ENCODE peak calls at places on chromosomes 13 and 19, in eight cellular contexts. T is body of pancreas, Z is breast epithelium, A is H1, N is stomach, W is esophagus squamous epithelium, L is ovary, G is A549. O is an unnamed sample. For H3K4me1, the result is how much of the 10 kb centered on the place peaks cover.

GRCh38 chr13:30601836-30602235 is 15.9 kb upstream of the USPL1 start:
- DNase-seq in N (no peak), Z (no peak), L (no peak), T (no peak), G (no peak), W (no peak), A (no peak), O (no peak)

GRCh38 chr13:98284677-98285076 is 107.6 kb upstream of the RNF113B start:
- DNase-seq in G (no peak), Z (no peak), T (peak), L (no peak), A (no peak), W (no peak), N (no peak), O (no peak)

GRCh38 chr19:12092065-12092867 is 27.7 kb downstream of the ZNF844 start:
- DNase-seq in N (peak), Z (peak), T (peak), L (peak), W (peak), G (no peak), A (peak), O (peak)

GRCh38 chr19:16361254-16361653 is 36.6 kb downstream of the KLF2 start:
- DNase-seq in Z (no peak), T (no peak), N (no peak), A (no peak), W (no peak), L (no peak), G (no peak), O (no peak)

GRCh38 chr13:75226092-75226491 is 255.9 kb downstream of the TBC1D4 start:
- DNase-seq in N (no peak), W (no peak), Z (no peak), A (peak), T (no peak), G (no peak), L (no peak), O (no peak)

GRCh38 chr13:112184261-112184660 is 117.3 kb downstream of the SOX1 start:
- DNase-seq in N (no peak), T (no peak), Z (no peak), W (no peak), G (no peak), A (no peak), L (no peak), O (no peak)

GRCh38 chr13:39616087-39616694 is 13.2 kb upstream of the LHFPL6 start:
- DNase-seq in L (peak), G (peak), T (peak), Z (peak), W (no peak), A (no peak), N (no peak), O (no peak)

GRCh38 chr13:33258437-33259193 is 26.9 kb downstream of the STARD13 start:
- DNase-seq in L (no peak), Z (no peak), N (no peak), T (no peak), A (no peak), W (no peak), G (no peak), O (no peak)

GRCh38 chr19:48625891-48626327 is 6.6 kb downstream of the SPHK2 start:
- DNase-seq in T (no peak), W (no peak), G (no peak), N (no peak), A (no peak), Z (no peak), L (peak), O (peak)

GRCh38 chr19:44585371-44586141 is 27.8 kb upstream of the IGSF23 start:
- DNase-seq in A (no peak), Z (no peak), T (no peak), N (no peak), W (no peak), G (peak), L (no peak), O (no peak)

GRCh38 chr13:29457299-29457698 is 138.2 kb downstream of the SLC7A1 start:
- DNase-seq in N (no peak), Z (no peak), W (no peak), A (no peak), T (no peak), G (peak), L (no peak), O (no peak)

GRCh38 chr19:38209671-38210457 is 14.2 kb downstream of the DPF1 start:
- DNase-seq in N (peak), T (peak), W (no peak), A (no peak), Z (peak), L (peak), G (no peak), O (no peak)

GRCh38 chr19:47021536-47022139 is 2.0 kb downstream of the NPAS1 start:
- DNase-seq in G (peak), T (no peak), N (no peak), L (no peak), Z (no peak), A (no peak), W (no peak), O (peak)

GRCh38 chr19:14004619-14005380 is 1.3 kb downstream of the RFX1 start:
- DNase-seq in L (no peak), W (no peak), N (peak), A (no peak), Z (peak), G (no peak), T (peak), O (peak)

GRCh38 chr13:100630564-100630963 is 42.0 kb upstream of the GGACT start:
- DNase-seq in T (no peak), L (no peak), W (no peak), N (no peak), Z (no peak), G (no peak), A (no peak), O (no peak)

GRCh38 chr19:15290149-15290548 is 42.2 kb downstream of the BRD4 start:
- DNase-seq in Z (no peak), L (no peak), A (no peak), W (no peak), T (no peak), G (no peak), N (no peak), O (no peak)

GRCh38 chr19:15195987-15196682 is 4.7 kb downstream of the NOTCH3 start:
- DNase-seq in L (no peak), A (no peak), G (no peak), Z (peak), N (peak), T (peak), W (no peak), O (no peak)

GRCh38 chr19:50266896-50267295 is 62.3 kb downstream of the KCNC3 start:
- DNase-seq in W (no peak), G (no peak), Z (no peak), L (no peak), A (peak), T (peak), N (peak), O (no peak)

GRCh38 chr19:35585844-35586243 is at the start of gene PMIS2:
- DNase-seq in G (peak), W (no peak), Z (no peak), N (no peak), L (no peak), A (peak), T (peak), O (no peak)

GRCh38 chr19:48513289-48514122 is 1.9 kb upstream of the LMTK3 start:
- DNase-seq in L (peak), Z (no peak), A (no peak), W (no peak), N (peak), T (peak), G (peak), O (peak)

GRCh38 chr19:3358919-3359849 is 7.2 kb upstream of the NFIC start:
- DNase-seq in T (peak), G (no peak), N (peak), Z (no peak), W (no peak), A (no peak), L (peak), O (peak)

GRCh38 chr19:1935484-1936208 is 5.3 kb upstream of the CSNK1G2 start:
- DNase-seq in T (no peak), W (no peak), G (peak), A (no peak), Z (no peak), N (no peak), L (no peak), O (peak)

GRCh38 chr13:34179481-34179880 is 361.5 kb downstream of the RFC3 start:
- DNase-seq in G (no peak), T (no peak), N (no peak), Z (no peak), L (no peak), W (no peak), A (no peak), O (no peak)

GRCh38 chr13:25046985-25047660 is 48.8 kb upstream of the PABPC3 start:
- DNase-seq in N (no peak), G (no peak), A (no peak), W (no peak), Z (no peak), L (no peak), T (no peak), O (peak)

GRCh38 chr19:16185925-16186234 is 670 bp downstream of the FAM32A start:
- DNase-seq in W (no peak), T (no peak), Z (no peak), A (no peak), G (no peak), N (no peak), L (no peak), O (no peak)

GRCh38 chr13:50676602-50677001 is 166.9 kb downstream of the DLEU7 start:
- DNase-seq in N (no peak), Z (no peak), W (no peak), L (no peak), A (no peak), G (no peak), T (no peak), O (no peak)

GRCh38 chr13:94009696-94010095 is 469.8 kb downstream of the DCT start:
- DNase-seq in Z (no peak), G (no peak), A (no peak), T (no peak), N (no peak), W (no peak), L (no peak), O (no peak)
- H3K4me1 ChIP-seq in Z (under half), G (under half), A (under half), T (under half), N (under half), W (under half), L (under half), O (under half)

GRCh38 chr19:18415177-18415867 is 3.9 kb upstream of the SSBP4 start:
- DNase-seq in Z (peak), A (no peak), G (no peak), T (peak), W (no peak), L (peak), N (no peak), O (peak)

GRCh38 chr19:18412610-18413239 is 6.5 kb upstream of the SSBP4 start:
- DNase-seq in N (no peak), W (no peak), A (no peak), T (no peak), L (no peak), Z (no peak), G (no peak), O (no peak)

GRCh38 chr19:18416778-18417249 is 2.4 kb upstream of the SSBP4 start:
- DNase-seq in A (no peak), Z (peak), L (peak), N (peak), W (no peak), T (peak), G (peak), O (peak)

GRCh38 chr19:18417250-18418033 is 1.8 kb upstream of the SSBP4 start:
- DNase-seq in N (no peak), W (no peak), Z (no peak), G (peak), L (peak), T (peak), A (no peak), O (peak)

GRCh38 chr19:18414504-18415176 is 4.6 kb upstream of the SSBP4 start:
- DNase-seq in G (peak), T (no peak), N (no peak), W (no peak), Z (no peak), A (no peak), L (peak), O (peak)
- TF ChIP-seq POLR2A in G (no peak), T (no peak), N (no peak), W (no peak), Z (no peak), A (no peak), L (no peak), O (no peak)

DNA sequence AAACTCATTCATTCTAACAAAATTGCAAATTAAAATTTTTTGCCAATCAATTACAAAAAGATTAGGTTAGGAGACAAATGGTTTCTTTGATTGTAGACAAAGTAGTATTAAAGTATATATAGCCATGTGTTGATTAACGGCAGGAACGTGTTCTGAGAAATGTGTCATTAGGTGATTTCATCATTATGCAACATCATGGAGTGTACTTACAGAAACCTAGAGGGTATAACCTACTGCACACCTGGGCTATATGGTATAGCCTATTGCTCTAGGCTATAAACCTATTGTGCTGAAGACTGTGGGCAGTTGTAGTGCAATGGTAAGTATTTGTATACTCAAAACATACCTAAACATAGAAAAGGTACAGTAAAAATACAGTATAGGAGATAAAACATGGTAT is 906.8 kb upstream of the SPRY2 start:
- DNase-seq in N (no peak), Z (no peak), G (no peak), W (no peak), T (no peak), A (no peak), L (no peak), O (no peak)
- H3K4me1 ChIP-seq in N (under half), Z (under half), G (under half), W (under half), T (under half), A (under half), L (under half), O (under half)

DNA sequence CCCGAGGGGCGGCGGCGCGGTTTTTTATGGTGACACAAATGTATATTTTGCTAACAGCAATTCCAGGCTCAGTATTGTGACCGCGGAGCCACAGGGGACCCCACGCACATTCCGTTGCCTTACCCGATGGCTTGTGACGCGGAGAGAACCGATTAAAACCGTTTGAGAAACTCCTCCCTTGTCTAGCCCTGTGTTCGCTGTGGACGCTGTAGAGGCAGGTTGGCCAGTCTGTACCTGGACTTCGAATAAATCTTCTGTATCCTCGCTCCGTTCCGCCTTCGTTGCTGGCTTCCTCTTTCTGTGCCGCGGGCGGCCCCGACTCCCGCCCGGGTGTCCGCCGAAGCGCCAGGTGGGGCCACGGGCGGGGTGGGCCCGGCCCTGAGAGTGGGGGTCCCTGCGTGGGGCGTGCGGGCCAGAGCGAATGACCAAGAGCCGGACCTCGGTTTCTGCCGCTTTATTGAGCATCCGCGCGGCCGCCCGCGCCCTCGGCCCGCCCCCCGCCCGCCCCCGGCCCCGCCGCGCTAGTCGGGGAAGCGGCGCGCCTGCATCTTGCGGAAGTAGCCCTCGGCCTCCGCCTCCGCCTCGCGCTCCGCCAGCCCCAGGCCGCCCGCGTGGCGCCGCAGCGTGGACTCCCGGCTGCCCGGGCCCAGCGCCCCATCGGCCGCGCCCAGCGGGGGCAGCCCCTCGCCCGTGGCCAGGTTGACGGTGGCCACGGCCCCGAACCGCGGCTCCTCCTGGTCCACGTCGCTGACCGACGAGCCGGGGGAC is 9.5 kb downstream of the PLPPR3 start:
- DNase-seq in G (no peak), T (no peak), L (peak), W (no peak), A (no peak), N (no peak), Z (no peak), O (peak)
- TF ChIP-seq POLR2A in G (no peak), T (no peak), L (no peak), W (no peak), A (peak), N (no peak), Z (no peak), O (no peak)

DNA sequence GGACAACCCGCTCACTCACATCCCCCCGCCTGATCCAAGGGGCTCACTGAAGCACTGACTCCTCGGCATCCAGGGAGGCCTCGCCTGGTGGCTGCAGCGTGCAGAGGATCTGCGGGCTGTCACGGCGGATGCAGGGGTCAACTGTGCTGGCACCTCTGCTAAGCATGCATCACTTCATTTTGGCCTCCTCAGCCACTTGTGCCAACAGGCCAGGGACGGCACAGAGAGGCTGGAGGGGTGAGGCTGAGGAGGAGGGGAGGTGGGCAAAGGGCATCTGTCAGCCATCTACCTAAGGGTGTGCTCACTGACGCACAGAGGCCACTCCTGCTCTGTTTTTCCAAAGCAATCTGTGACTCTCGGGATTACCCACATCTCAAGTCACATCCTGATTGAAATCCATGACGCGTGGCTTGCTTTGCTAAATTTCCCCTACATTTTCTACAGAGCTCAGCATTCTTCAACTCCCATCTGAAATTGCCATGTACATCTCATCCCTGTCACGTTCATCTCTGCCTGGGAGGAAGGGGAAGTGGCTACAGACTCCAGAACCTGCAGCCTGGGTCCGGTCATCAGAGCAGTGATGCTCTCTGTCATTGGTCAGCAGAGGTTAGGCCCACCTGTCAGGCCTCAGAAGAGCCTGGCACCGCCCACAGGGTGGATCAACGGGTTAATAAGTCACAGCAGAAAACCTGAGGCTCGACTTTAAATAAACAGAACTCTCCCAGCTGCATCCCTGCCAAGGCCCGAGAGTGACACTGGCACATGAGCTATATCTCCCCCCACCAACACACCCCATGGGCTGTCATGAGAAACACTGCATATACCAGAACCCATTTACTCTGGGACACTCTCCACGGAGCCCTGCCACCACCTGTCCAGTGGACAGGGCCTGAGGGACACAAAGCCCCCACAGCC is 17.6 kb downstream of the ELL start:
- DNase-seq in T (peak), W (no peak), G (peak), L (no peak), A (no peak), Z (no peak), N (peak), O (peak)
- H3K4me1 ChIP-seq in T (half or more), W (half or more), G (under half), L (half or more), A (under half), Z (under half), N (half or more), O (half or more)

DNA sequence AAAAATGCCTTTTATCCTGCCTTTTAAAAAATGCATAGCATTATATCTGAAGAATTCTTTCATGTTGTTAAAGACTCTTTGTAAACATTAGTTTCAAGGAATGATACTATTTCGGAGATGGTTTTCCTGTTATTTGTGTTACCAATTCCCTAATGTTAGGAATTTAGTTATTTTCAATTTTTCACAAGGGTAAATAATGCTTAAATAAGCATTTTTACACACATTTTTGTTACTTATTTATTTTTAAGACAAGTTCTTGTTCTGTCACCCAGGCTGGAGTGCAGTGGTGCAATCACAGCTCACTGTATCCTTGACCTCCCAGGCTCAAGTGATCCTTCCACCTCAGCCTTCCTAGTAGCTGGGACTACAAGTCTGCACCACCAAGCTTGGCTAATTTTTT is 49.0 kb downstream of the RGCC start:
- DNase-seq in L (no peak), G (no peak), N (no peak), A (no peak), Z (no peak), W (no peak), T (no peak), O (no peak)
- TF ChIP-seq POLR2A in L (no peak), G (no peak), N (no peak), A (no peak), Z (no peak), W (no peak), T (no peak), O (no peak)

O was measured in spleen.